ENCODE peak calls at places on chromosomes 7 and 10, in six cellular contexts. X is endothelial cell, J is adrenal gland, P is AG09309, W is endothelial cell of umbilical vein, L is testis. Z is an unnamed sample.

GRCh38 chr10:4766449-4766848 is 59.6 kb upstream of the AKR1E2 start:
- DNase-seq in J (no peak), X (no peak), W (no peak), P (no peak), L (no peak), Z (no peak)

GRCh38 chr7:617614-618538 is 98.2 kb upstream of the PDGFA start:
- DNase-seq in L (no peak), P (no peak), X (no peak), J (no peak), W (no peak), Z (no peak)

GRCh38 chr10:100303724-100304319 is 17.3 kb upstream of the BLOC1S2 start:
- DNase-seq in J (no peak), P (no peak), W (peak; percentile 22), X (no peak), L (no peak), Z (no peak)

GRCh38 chr7:140206963-140207362 is 30.2 kb upstream of the KDM7A start:
- DNase-seq in X (no peak), W (no peak), L (no peak), J (no peak), P (no peak), Z (no peak)

GRCh38 chr7:105502173-105502572 is 19.9 kb downstream of the PUS7 start:
- DNase-seq in W (no peak), X (no peak), P (no peak), J (no peak), L (no peak), Z (no peak)

GRCh38 chr10:102504179-102504975 is 605 bp downstream of the SUFU start:
- DNase-seq in P (no peak), X (peak; percentile 33), J (peak; percentile 41), L (peak; percentile 52), W (peak; percentile 49), Z (no peak)

GRCh38 chr7:155851892-155852291 is 39.6 kb upstream of the SHH start:
- DNase-seq in W (no peak), J (no peak), X (no peak), P (no peak), L (peak; percentile 8), Z (no peak)

GRCh38 chr10:12194752-12195271 is 879 bp downstream of the NUDT5 start:
- DNase-seq in P (no peak), X (peak; percentile 17), L (peak; percentile 45), J (peak; percentile 49), W (peak; percentile 50), Z (no peak)

GRCh38 chr10:123614888-123615287 is 51.3 kb upstream of the GPR26 start:
- DNase-seq in J (peak; percentile 50), X (peak; percentile 81), P (no peak), L (peak; percentile 89), W (peak; percentile 35), Z (peak; percentile 18)

GRCh38 chr7:44978511-44979366 is at the start of gene MYO1G:
- DNase-seq in L (no peak), W (no peak), P (no peak), X (no peak), J (no peak), Z (peak; percentile 69)

GRCh38 chr7:27617651-27618381 is 44.9 kb downstream of the HIBADH start:
- DNase-seq in P (no peak), L (no peak), W (no peak), X (no peak), J (no peak), Z (no peak)

GRCh38 chr7:134757938-134758337 is 21.5 kb upstream of the CALD1 start:
- DNase-seq in X (no peak), J (no peak), P (no peak), W (no peak), L (no peak), Z (no peak)

GRCh38 chr7:98360221-98361124 is 40.4 kb downstream of the BAIAP2L1 start:
- DNase-seq in J (peak; percentile 90), X (peak; percentile 37), P (no peak), L (no peak), W (no peak), Z (no peak)

GRCh38 chr7:94223375-94224084 is 171.2 kb upstream of the COL1A2 start:
- DNase-seq in P (no peak), W (peak; percentile 77), J (peak; percentile 17), L (no peak), X (peak; percentile 34), Z (no peak)

GRCh38 chr10:100742936-100743335 is 2.4 kb upstream of the PAX2 start:
- DNase-seq in W (no peak), L (no peak), J (no peak), P (no peak), X (no peak), Z (no peak)

GRCh38 chr7:121262221-121262620 is 66.6 kb upstream of the WNT16 start:
- DNase-seq in X (no peak), W (no peak), P (no peak), L (no peak), J (no peak), Z (no peak)

GRCh38 chr7:135165862-135166261 is 4.6 kb downstream of the CYREN start:
- DNase-seq in W (no peak), X (no peak), P (no peak), J (no peak), L (no peak), Z (no peak)

GRCh38 chr10:79422178-79422892 is 23.1 kb downstream of the ZCCHC24 start:
- DNase-seq in X (no peak), J (no peak), L (peak; percentile 56), W (no peak), P (no peak), Z (no peak)

GRCh38 chr7:46206474-46207060 is 285.5 kb upstream of the IGFBP3 start:
- DNase-seq in W (no peak), X (no peak), P (no peak), L (no peak), J (no peak), Z (no peak)

GRCh38 chr7:36532981-36533499 is 143.4 kb downstream of the ANLN start:
- DNase-seq in X (no peak), J (no peak), P (no peak), L (no peak), W (no peak), Z (no peak)

GRCh38 chr10:23886355-23886754 is 322.6 kb upstream of the KIAA1217 start:
- DNase-seq in J (no peak), X (peak; percentile 5), P (no peak), L (peak; percentile 15), W (no peak), Z (no peak)
- TF ChIP-seq CTCF in J (no peak), X (no peak), P (no peak), L (no peak), W (no peak), Z (no peak)

DNA sequence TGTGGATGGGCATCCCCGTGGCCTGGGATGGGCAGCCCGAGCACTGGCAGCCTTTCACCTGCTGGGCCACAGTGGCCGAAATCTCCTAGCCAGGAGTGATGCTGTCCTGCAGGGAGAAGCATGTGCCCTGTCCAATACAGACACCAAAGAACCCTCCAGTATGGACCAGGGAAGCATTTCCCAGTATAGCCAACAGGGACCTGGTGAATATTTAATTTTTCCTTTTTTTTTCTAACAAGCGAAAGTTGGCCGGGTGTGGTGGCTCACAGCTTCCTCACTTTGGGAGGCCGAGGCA is 11.0 kb downstream of the IMPDH1 start:
- DNase-seq in J (no peak), W (no peak), X (no peak), P (no peak), L (no peak), Z (no peak)
- TF ChIP-seq CTCF in J (peak; percentile 4), W (no peak), X (no peak), P (no peak), L (no peak), Z (no peak)

GRCh38 chr7:142628945-142629344 is 120.3 kb upstream of the PRSS1 start:
- DNase-seq in L (no peak), X (no peak), P (no peak), W (no peak), J (no peak), Z (no peak)
- TF ChIP-seq CTCF in L (no peak), X (no peak), P (no peak), W (no peak), J (no peak), Z (no peak)

DNA sequence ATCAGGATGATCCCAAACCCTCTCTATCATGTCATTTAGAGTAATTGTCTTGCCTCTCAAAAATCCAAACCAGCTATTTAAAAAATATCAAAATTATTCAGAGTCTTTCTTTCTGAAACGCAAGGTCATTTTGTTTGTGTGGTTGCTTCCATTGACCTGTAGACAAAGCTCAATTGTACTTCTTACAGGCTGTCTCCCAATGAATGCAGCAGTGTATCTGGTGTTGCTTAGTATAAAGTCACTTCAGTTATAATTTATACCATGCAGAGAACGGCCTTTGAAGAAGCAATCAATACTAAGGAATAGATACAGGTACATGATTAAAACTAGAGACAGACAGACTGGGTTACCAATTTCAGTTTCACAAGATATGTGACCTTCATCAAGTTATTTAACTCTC is 80.9 kb downstream of the DOCK4 start:
- DNase-seq in L (no peak), P (no peak), W (no peak), J (no peak), X (no peak), Z (no peak)
- TF ChIP-seq CTCF in L (no peak), P (no peak), W (no peak), J (no peak), X (no peak), Z (no peak)

GRCh38 chr7:13179011-13179574 is 491.7 kb downstream of the ARL4A start:
- DNase-seq in P (no peak), W (peak; percentile 40), L (no peak), J (no peak), X (no peak), Z (no peak)
- TF ChIP-seq CTCF in P (no peak), W (no peak), L (no peak), J (no peak), X (no peak), Z (no peak)

GRCh38 chr7:125675628-125676027 is 746.0 kb upstream of the POT1 start:
- DNase-seq in J (no peak), X (no peak), P (no peak), W (no peak), L (no peak), Z (no peak)

GRCh38 chr7:125675169-125675568 is 745.5 kb upstream of the POT1 start:
- DNase-seq in P (no peak), J (no peak), W (no peak), X (no peak), L (no peak), Z (no peak)

GRCh38 chr7:125668321-125668993 is 738.8 kb upstream of the POT1 start:
- DNase-seq in X (no peak), W (no peak), P (no peak), J (no peak), L (no peak), Z (no peak)

DNA sequence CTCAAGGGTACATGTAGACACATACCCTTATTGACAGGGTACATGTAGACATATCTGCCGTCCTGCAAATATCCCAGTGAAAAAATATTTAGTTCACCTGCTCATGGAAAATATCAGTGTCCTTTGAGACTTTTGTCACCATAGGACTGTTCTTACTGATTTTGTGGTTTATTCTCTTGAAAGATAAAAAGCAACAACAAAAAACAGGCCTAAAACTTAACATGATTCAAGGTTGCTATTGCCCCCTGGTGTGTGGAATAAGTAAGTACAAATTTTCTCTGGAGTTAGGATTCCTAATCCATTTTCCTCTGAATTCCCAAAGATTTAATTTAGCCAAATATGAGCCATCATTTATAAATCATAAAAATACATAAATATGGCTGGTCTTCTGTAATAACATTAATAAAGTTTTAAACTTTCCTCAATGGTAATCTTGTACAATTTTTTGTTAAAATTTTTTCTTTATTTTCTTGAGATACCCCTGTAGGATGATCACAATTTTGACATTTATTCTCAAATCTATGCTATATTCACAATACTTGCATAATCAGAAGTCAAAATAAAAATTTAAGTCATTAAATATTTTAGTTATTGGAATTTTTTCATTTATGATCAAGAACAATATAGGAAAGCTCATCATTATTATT is 741.4 kb upstream of the POT1 start:
- DNase-seq in J (no peak), W (peak; percentile 61), X (no peak), L (no peak), P (no peak), Z (no peak)
- TF ChIP-seq CTCF in J (peak; percentile 52), W (peak; percentile 26), X (peak; percentile 96), L (peak; percentile 28), P (no peak), Z (no peak)

Z was measured in activated B cell treated with CpG ODN at 0.5 μM for 24 hours.